ENCODE peak calls at places on chromosomes 1 and 21, in four cellular contexts. R, N, X and V are unnamed samples.

GRCh38 chr1:220462756-220463155 is 65.2 kb upstream of the MARK1 start:
- DNase-seq in R (no peak), N (no peak), X (no peak), V (no peak)

GRCh38 chr1:184223216-184223615 is 163.6 kb upstream of the C1orf21 start:
- DNase-seq in R (no peak), N (no peak), X (no peak), V (no peak)

GRCh38 chr21:41933259-41934079 is 20.3 kb downstream of the C2CD2 start:
- DNase-seq in R (no peak), N (no peak), X (no peak), V (no peak)

GRCh38 chr21:32930673-32931072 is 95.1 kb upstream of the OLIG2 start:
- DNase-seq in R (no peak), N (no peak), X (no peak), V (no peak)

GRCh38 chr1:22611530-22611947 is 24.9 kb upstream of the C1QA start:
- DNase-seq in R (no peak), N (peak), X (no peak), V (peak)

GRCh38 chr1:213374369-213374768 is 323.3 kb downstream of the RPS6KC1 start:
- DNase-seq in R (peak), N (peak), X (peak), V (peak)

GRCh38 chr21:37383066-37383465 is 16.5 kb downstream of the DYRK1A start:
- DNase-seq in R (no peak), N (no peak), X (no peak), V (no peak)

GRCh38 chr21:28069446-28069845 is 923.2 kb downstream of the LTN1 start:
- DNase-seq in R (no peak), N (peak), X (no peak), V (peak)

GRCh38 chr1:241985787-241986186 is 13.1 kb downstream of the MAP1LC3C start:
- DNase-seq in R (no peak), N (no peak), X (no peak), V (peak)

GRCh38 chr1:11707621-11708276 is 16.2 kb downstream of the DRAXIN start:
- DNase-seq in R (no peak), N (no peak), X (no peak), V (peak)

GRCh38 chr1:161226320-161226711 is 456 bp downstream of the TOMM40L start:
- DNase-seq in R (no peak), N (no peak), X (no peak), V (no peak)